ENCODE peak calls at places on chromosomes 7 and 10, in nine cellular contexts. W, H, L, F, Z, M, T, I and G are unnamed samples.
A peak's percentile ranks its signal among the peaks of the same experiment; 100 is the strongest.

GRCh38 chr10:90929179-90929578 is 8.3 kb upstream of the ANKRD1 start:
- DNase-seq in F (no peak), I (no peak), T (no peak), M (no peak), H (no peak), L (no peak), W (no peak), Z (no peak), G (no peak)

GRCh38 chr7:22183522-22184280 is 173.3 kb downstream of the RAPGEF5 start:
- DNase-seq in L (no peak), H (no peak), M (no peak), Z (no peak), W (no peak), T (no peak), I (no peak), F (no peak), G (no peak)

GRCh38 chr10:78578929-78579328 is 489.8 kb upstream of the ZMIZ1 start:
- DNase-seq in L (peak; percentile 29), H (no peak), Z (no peak), I (no peak), W (no peak), T (no peak), M (no peak), F (no peak), G (no peak)

GRCh38 chr7:157493017-157493416 is 156.2 kb downstream of the DNAJB6 start:
- DNase-seq in T (peak; percentile 13), I (no peak), H (peak; percentile 32), L (no peak), Z (no peak), M (no peak), F (no peak), W (peak; percentile 13), G (no peak)

GRCh38 chr7:140017034-140017433 is 45.7 kb downstream of the PARP12 start:
- DNase-seq in T (no peak), Z (no peak), I (no peak), M (no peak), W (no peak), F (no peak), L (no peak), H (no peak), G (no peak)

GRCh38 chr10:68594405-68594804 is 34.3 kb downstream of the TET1 start:
- DNase-seq in I (no peak), F (no peak), H (no peak), L (peak; percentile 93), Z (no peak), W (peak; percentile 78), M (peak; percentile 23), T (no peak), G (no peak)

GRCh38 chr10:2895616-2896196 is 171.6 kb upstream of the PFKP start:
- DNase-seq in F (no peak), L (no peak), I (no peak), W (no peak), Z (no peak), M (no peak), H (no peak), T (no peak), G (no peak)

GRCh38 chr10:93380043-93380565 is 102.0 kb downstream of the MYOF start:
- DNase-seq in F (no peak), Z (no peak), I (no peak), W (no peak), H (no peak), M (no peak), T (no peak), L (peak; percentile 41), G (no peak)

GRCh38 chr7:48246073-48246472 is 74.8 kb downstream of the ABCA13 start:
- DNase-seq in W (no peak), H (no peak), I (no peak), M (no peak), Z (no peak), L (peak; percentile 9), F (no peak), T (no peak), G (no peak)

DNA sequence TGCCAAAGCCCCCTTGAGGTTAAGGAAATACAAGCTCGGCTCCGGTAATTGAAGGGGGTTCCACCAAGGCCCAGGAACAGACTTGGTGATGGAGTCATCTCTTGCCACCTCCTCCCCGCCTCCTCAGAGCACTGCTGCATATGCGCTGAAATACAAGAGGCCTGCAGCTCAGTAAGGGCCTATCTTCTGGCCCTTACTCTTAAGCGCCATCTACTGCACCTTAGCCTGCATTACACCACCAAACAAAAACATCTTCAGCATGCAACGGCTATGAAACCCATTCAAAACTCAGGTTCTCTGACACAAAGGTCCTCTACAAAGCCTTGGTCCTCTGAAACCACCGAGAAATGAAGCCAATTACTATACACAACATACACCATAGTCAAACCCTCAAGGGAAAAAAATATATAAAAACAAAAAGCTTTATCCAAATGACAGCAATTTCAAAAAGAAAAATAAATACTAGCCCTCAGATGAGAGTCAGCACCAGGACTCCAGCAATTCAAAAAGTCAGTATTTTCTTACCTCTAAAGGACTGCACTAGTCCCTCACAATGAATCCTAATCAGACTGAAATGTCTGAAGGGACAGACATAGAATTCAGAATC is 176.8 kb upstream of the TBX20 start:
- DNase-seq in L (peak; percentile 36), T (no peak), M (no peak), F (no peak), Z (no peak), W (peak; percentile 39), H (no peak), I (no peak), G (no peak)
- TF ChIP-seq CTCF in L (peak; percentile 54), T (no peak), M (no peak), F (peak; percentile 34), Z (no peak), W (peak; percentile 26), H (no peak), I (no peak), G (no peak)

GRCh38 chr7:154640917-154641316 is 362.0 kb downstream of the PAXIP1 start:
- DNase-seq in I (no peak), M (no peak), L (no peak), T (no peak), Z (no peak), F (no peak), W (no peak), H (no peak), G (no peak)

GRCh38 chr7:154638286-154638685 is 364.6 kb downstream of the PAXIP1 start:
- DNase-seq in L (no peak), M (no peak), I (no peak), F (no peak), T (no peak), H (no peak), W (no peak), Z (no peak), G (no peak)

GRCh38 chr7:154644366-154644765 is 358.6 kb downstream of the PAXIP1 start:
- DNase-seq in M (no peak), T (no peak), Z (no peak), I (no peak), F (no peak), L (no peak), H (no peak), W (no peak), G (no peak)

DNA sequence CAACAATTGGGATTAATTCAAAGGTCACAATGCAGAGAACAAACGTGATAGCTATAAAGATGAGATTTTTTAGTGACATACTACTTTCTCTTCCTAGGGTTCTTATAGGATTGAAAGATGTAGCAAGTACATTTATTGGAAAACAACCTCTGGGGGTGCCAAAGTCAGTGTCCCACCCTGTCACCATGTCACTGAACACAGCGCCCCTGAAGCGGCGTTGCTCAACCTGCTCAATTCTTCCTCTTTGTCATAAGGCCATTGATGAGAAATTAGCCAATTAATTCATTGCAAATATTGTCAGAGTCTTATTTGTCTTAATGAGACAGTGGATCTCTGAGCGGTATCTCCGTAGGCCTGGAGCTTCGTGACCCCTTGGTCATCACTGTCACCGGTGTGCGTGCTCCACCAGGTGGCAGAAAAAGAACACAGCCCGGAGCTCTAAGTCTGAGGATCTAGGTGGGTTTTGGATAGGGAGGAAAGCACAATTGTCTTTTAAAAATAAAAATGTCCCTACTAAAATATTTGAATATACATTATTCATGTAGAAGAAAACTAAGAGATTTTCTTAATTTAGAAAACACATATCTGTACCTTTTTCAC is 362.6 kb downstream of the PAXIP1 start:
- DNase-seq in Z (peak; percentile 6), M (peak; percentile 21), T (no peak), L (no peak), H (no peak), W (no peak), F (no peak), I (no peak), G (no peak)
- TF ChIP-seq CTCF in Z (no peak), M (peak; percentile 40), T (no peak), L (no peak), H (no peak), W (no peak), F (peak; percentile 55), I (no peak), G (no peak)

GRCh38 chr10:117163061-117163953 is 25.2 kb upstream of the VAX1 start:
- DNase-seq in H (no peak), L (no peak), W (no peak), Z (peak; percentile 74), T (no peak), I (no peak), M (peak; percentile 41), F (peak; percentile 36), G (no peak)
- TF ChIP-seq CTCF in H (no peak), L (no peak), W (no peak), Z (peak; percentile 38), T (no peak), I (no peak), M (peak; percentile 31), F (peak; percentile 47), G (no peak)

GRCh38 chr7:156156734-156157408 is 344.6 kb upstream of the SHH start:
- DNase-seq in W (peak; percentile 65), F (peak; percentile 34), T (peak; percentile 72), L (no peak), M (peak; percentile 61), I (no peak), H (no peak), Z (peak; percentile 72), G (no peak)
- TF ChIP-seq CTCF in W (peak; percentile 50), F (peak; percentile 51), T (no peak), L (no peak), M (peak; percentile 37), I (no peak), H (no peak), Z (peak; percentile 57), G (no peak)